ENCODE peak calls at places on chromosomes 1 and 21, in six cellular contexts. One of them, this sample, is unnamed. For H3K36me3, the result is how much of the 10 kb centered on the place peaks cover.

GRCh38 chr21:36881223-36881622 is 85.2 kb downstream of the HLCS start:
- DNase-seq in CD4-positive, alpha-beta memory T cell: no peak
- DNase-seq in GM23338: no peak
- DNase-seq in uterus: no peak
- DNase-seq in tibial nerve: no peak
- DNase-seq in cardiac muscle cell: no peak
- DNase-seq in this sample: no peak

GRCh38 chr1:235045034-235045690 is 83.5 kb downstream of the TOMM20 start:
- DNase-seq in CD4-positive, alpha-beta memory T cell: no peak
- DNase-seq in cardiac muscle cell: no peak
- DNase-seq in GM23338: no peak
- DNase-seq in uterus: no peak
- DNase-seq in tibial nerve: no peak
- DNase-seq in this sample: no peak

GRCh38 chr1:8047112-8047511 is 21.0 kb upstream of the ERRFI1 start:
- DNase-seq in GM23338: no peak
- DNase-seq in tibial nerve: no peak
- DNase-seq in cardiac muscle cell: no peak
- DNase-seq in CD4-positive, alpha-beta memory T cell: no peak
- DNase-seq in uterus: no peak
- DNase-seq in this sample: no peak

GRCh38 chr21:18294100-18294499 is 49.5 kb downstream of the CHODL start:
- DNase-seq in uterus: no peak
- DNase-seq in CD4-positive, alpha-beta memory T cell: no peak
- DNase-seq in cardiac muscle cell: no peak
- DNase-seq in tibial nerve: no peak
- DNase-seq in GM23338: no peak
- DNase-seq in this sample: no peak

GRCh38 chr1:70966018-70966638 is 81.5 kb downstream of the PTGER3 start:
- DNase-seq in cardiac muscle cell: no peak
- DNase-seq in CD4-positive, alpha-beta memory T cell: no peak
- DNase-seq in uterus: no peak
- DNase-seq in tibial nerve: no peak
- DNase-seq in GM23338: peak
- DNase-seq in this sample: no peak

GRCh38 chr1:175208773-175209492 is 16.4 kb upstream of the KIAA0040 start:
- DNase-seq in CD4-positive, alpha-beta memory T cell: peak
- DNase-seq in tibial nerve: no peak
- DNase-seq in cardiac muscle cell: no peak
- DNase-seq in GM23338: no peak
- DNase-seq in uterus: no peak
- DNase-seq in this sample: peak

GRCh38 chr1:241636291-241636690 is 3.9 kb downstream of the CHML start:
- DNase-seq in tibial nerve: no peak
- DNase-seq in CD4-positive, alpha-beta memory T cell: no peak
- DNase-seq in cardiac muscle cell: no peak
- DNase-seq in GM23338: no peak
- DNase-seq in uterus: no peak
- DNase-seq in this sample: no peak

GRCh38 chr1:169043823-169044222 is 62.7 kb upstream of the ATP1B1 start:
- DNase-seq in tibial nerve: no peak
- DNase-seq in GM23338: no peak
- DNase-seq in cardiac muscle cell: no peak
- DNase-seq in CD4-positive, alpha-beta memory T cell: peak
- DNase-seq in uterus: no peak
- DNase-seq in this sample: no peak

GRCh38 chr1:23533288-23534130 is 2.5 kb upstream of the E2F2 start:
- DNase-seq in uterus: no peak
- DNase-seq in cardiac muscle cell: no peak
- DNase-seq in tibial nerve: no peak
- DNase-seq in GM23338: no peak
- DNase-seq in CD4-positive, alpha-beta memory T cell: no peak
- DNase-seq in this sample: no peak

GRCh38 chr1:170267317-170267716 is 121.6 kb downstream of the NTMT2 start:
- DNase-seq in GM23338: peak
- DNase-seq in cardiac muscle cell: peak
- DNase-seq in uterus: no peak
- DNase-seq in tibial nerve: no peak
- DNase-seq in CD4-positive, alpha-beta memory T cell: no peak
- DNase-seq in this sample: no peak

GRCh38 chr1:108615544-108615943 is 45.3 kb downstream of the HENMT1 start:
- DNase-seq in GM23338: no peak
- DNase-seq in CD4-positive, alpha-beta memory T cell: no peak
- DNase-seq in cardiac muscle cell: no peak
- DNase-seq in tibial nerve: no peak
- DNase-seq in uterus: no peak
- DNase-seq in this sample: no peak

GRCh38 chr1:43288785-43289466 is 3.5 kb upstream of the C1orf210 start:
- DNase-seq in tibial nerve: no peak
- DNase-seq in uterus: no peak
- DNase-seq in GM23338: no peak
- DNase-seq in CD4-positive, alpha-beta memory T cell: no peak
- DNase-seq in cardiac muscle cell: no peak
- DNase-seq in this sample: no peak

GRCh38 chr1:7938070-7938469 is 2.6 kb downstream of the TNFRSF9 start:
- DNase-seq in cardiac muscle cell: no peak
- DNase-seq in uterus: no peak
- DNase-seq in tibial nerve: no peak
- DNase-seq in GM23338: no peak
- DNase-seq in CD4-positive, alpha-beta memory T cell: no peak
- DNase-seq in this sample: no peak

GRCh38 chr1:34235594-34235993 is 58.9 kb downstream of the C1orf94 start:
- DNase-seq in uterus: no peak
- DNase-seq in CD4-positive, alpha-beta memory T cell: no peak
- DNase-seq in GM23338: no peak
- DNase-seq in tibial nerve: no peak
- DNase-seq in cardiac muscle cell: no peak
- DNase-seq in this sample: no peak

GRCh38 chr21:17371470-17371869 is 141.4 kb upstream of the CXADR start:
- DNase-seq in uterus: no peak
- DNase-seq in CD4-positive, alpha-beta memory T cell: no peak
- DNase-seq in tibial nerve: no peak
- DNase-seq in GM23338: peak
- DNase-seq in cardiac muscle cell: no peak
- DNase-seq in this sample: no peak

GRCh38 chr1:2940178-2940577 is 81.1 kb upstream of the ACTRT2 start:
- DNase-seq in tibial nerve: no peak
- DNase-seq in CD4-positive, alpha-beta memory T cell: no peak
- DNase-seq in uterus: no peak
- DNase-seq in cardiac muscle cell: no peak
- DNase-seq in GM23338: no peak
- DNase-seq in this sample: no peak

GRCh38 chr1:3483801-3484444 is 29.5 kb downstream of the ARHGEF16 start:
- DNase-seq in CD4-positive, alpha-beta memory T cell: peak
- DNase-seq in uterus: no peak
- DNase-seq in cardiac muscle cell: peak
- DNase-seq in GM23338: peak
- DNase-seq in tibial nerve: peak
- DNase-seq in this sample: no peak

GRCh38 chr1:49048188-49048587 is 271.5 kb upstream of the BEND5 start:
- DNase-seq in cardiac muscle cell: no peak
- DNase-seq in CD4-positive, alpha-beta memory T cell: no peak
- DNase-seq in tibial nerve: no peak
- DNase-seq in GM23338: no peak
- DNase-seq in uterus: no peak
- DNase-seq in this sample: no peak

DNA sequence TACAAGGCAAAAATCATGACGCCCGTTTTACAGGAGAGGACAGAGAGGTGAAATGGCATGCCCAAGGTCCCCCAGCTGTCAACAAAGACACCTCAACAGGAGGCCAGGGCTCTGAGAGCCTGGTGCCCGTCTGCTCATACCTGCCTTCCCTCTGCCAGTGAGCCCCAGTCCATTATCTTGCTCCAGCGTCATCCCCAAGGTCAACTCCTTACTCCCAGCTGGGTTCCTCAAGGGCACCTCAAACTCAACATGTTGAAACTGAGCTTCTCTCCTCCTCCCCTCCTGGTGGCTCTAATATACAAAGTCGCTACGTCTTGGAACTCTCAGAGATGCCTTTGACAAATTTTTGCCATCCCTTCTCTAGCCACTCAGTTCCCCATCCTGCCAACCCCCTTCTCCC is 3.2 kb downstream of the PBXIP1 start:
- DNase-seq in cardiac muscle cell: no peak
- DNase-seq in uterus: no peak
- DNase-seq in tibial nerve: no peak
- DNase-seq in CD4-positive, alpha-beta memory T cell: no peak
- DNase-seq in GM23338: no peak
- DNase-seq in this sample: no peak
- H3K4me3 ChIP-seq in cardiac muscle cell: no peak
- H3K4me3 ChIP-seq in uterus: no peak
- H3K4me3 ChIP-seq in tibial nerve: no peak
- H3K4me3 ChIP-seq in CD4-positive, alpha-beta memory T cell: peak
- H3K4me3 ChIP-seq in GM23338: no peak
- H3K4me3 ChIP-seq in this sample: peak

GRCh38 chr1:240134113-240134512 is 42.4 kb downstream of the FMN2 start:
- DNase-seq in cardiac muscle cell: no peak
- DNase-seq in CD4-positive, alpha-beta memory T cell: no peak
- DNase-seq in GM23338: no peak
- DNase-seq in uterus: no peak
- DNase-seq in tibial nerve: no peak
- DNase-seq in this sample: no peak

GRCh38 chr1:240122639-240123604 is 31.2 kb downstream of the FMN2 start:
- DNase-seq in uterus: no peak
- DNase-seq in GM23338: peak
- DNase-seq in CD4-positive, alpha-beta memory T cell: no peak
- DNase-seq in cardiac muscle cell: peak
- DNase-seq in tibial nerve: no peak
- DNase-seq in this sample: no peak

GRCh38 chr1:240126821-240127220 is 35.1 kb downstream of the FMN2 start:
- DNase-seq in GM23338: no peak
- DNase-seq in CD4-positive, alpha-beta memory T cell: no peak
- DNase-seq in uterus: no peak
- DNase-seq in tibial nerve: no peak
- DNase-seq in cardiac muscle cell: no peak
- DNase-seq in this sample: no peak

DNA sequence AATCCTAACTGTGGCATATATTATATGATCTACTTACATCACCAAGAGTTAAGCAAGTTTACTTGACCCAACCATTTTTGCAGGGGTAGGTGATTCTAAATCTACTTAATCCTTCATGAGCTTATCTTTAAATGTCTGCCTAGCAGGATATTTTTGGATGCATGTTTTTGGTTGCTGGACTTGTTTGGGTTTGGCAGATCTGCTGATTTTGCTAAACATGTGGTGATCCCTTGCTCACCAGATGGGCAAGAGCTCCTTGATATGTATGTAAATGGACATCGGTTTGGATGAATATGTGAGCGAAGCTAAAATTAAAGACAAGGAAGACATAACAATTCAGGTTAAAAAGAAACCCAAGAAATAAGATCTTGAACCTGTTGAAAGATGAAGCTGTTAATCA is 36.7 kb downstream of the FMN2 start:
- DNase-seq in GM23338: no peak
- DNase-seq in cardiac muscle cell: no peak
- DNase-seq in CD4-positive, alpha-beta memory T cell: no peak
- DNase-seq in tibial nerve: no peak
- DNase-seq in uterus: no peak
- DNase-seq in this sample: no peak
- H3K36me3 ChIP-seq in GM23338: under half
- H3K36me3 ChIP-seq in cardiac muscle cell: under half
- H3K36me3 ChIP-seq in CD4-positive, alpha-beta memory T cell: under half
- H3K36me3 ChIP-seq in tibial nerve: under half
- H3K36me3 ChIP-seq in uterus: under half
- H3K36me3 ChIP-seq in this sample: under half

GRCh38 chr1:161175771-161176453 is 1.4 kb downstream of the B4GALT3 start:
- DNase-seq in tibial nerve: no peak
- DNase-seq in CD4-positive, alpha-beta memory T cell: no peak
- DNase-seq in uterus: no peak
- DNase-seq in cardiac muscle cell: no peak
- DNase-seq in GM23338: no peak
- DNase-seq in this sample: no peak

GRCh38 chr1:161173711-161174110 is 3.6 kb downstream of the B4GALT3 start:
- DNase-seq in cardiac muscle cell: no peak
- DNase-seq in tibial nerve: no peak
- DNase-seq in CD4-positive, alpha-beta memory T cell: no peak
- DNase-seq in uterus: no peak
- DNase-seq in GM23338: no peak
- DNase-seq in this sample: no peak

GRCh38 chr1:161176468-161177111 is 717 bp downstream of the B4GALT3 start:
- DNase-seq in cardiac muscle cell: no peak
- DNase-seq in tibial nerve: no peak
- DNase-seq in GM23338: no peak
- DNase-seq in uterus: no peak
- DNase-seq in CD4-positive, alpha-beta memory T cell: no peak
- DNase-seq in this sample: no peak

GRCh38 chr1:161172776-161173376 is 4.4 kb downstream of the B4GALT3 start:
- DNase-seq in GM23338: no peak
- DNase-seq in tibial nerve: peak
- DNase-seq in CD4-positive, alpha-beta memory T cell: no peak
- DNase-seq in cardiac muscle cell: no peak
- DNase-seq in uterus: peak
- DNase-seq in this sample: no peak

GRCh38 chr1:161174911-161175310 is 2.4 kb downstream of the B4GALT3 start:
- DNase-seq in uterus: no peak
- DNase-seq in GM23338: no peak
- DNase-seq in CD4-positive, alpha-beta memory T cell: no peak
- DNase-seq in tibial nerve: no peak
- DNase-seq in cardiac muscle cell: no peak
- DNase-seq in this sample: no peak
- H3K27ac ChIP-seq in uterus: no peak
- H3K27ac ChIP-seq in GM23338: no peak
- H3K27ac ChIP-seq in CD4-positive, alpha-beta memory T cell: no peak
- H3K27ac ChIP-seq in tibial nerve: no peak
- H3K27ac ChIP-seq in cardiac muscle cell: no peak
- H3K27ac ChIP-seq in this sample: no peak

GRCh38 chr1:228443395-228443794 is 26.7 kb upstream of the TRIM17 start:
- DNase-seq in uterus: no peak
- DNase-seq in tibial nerve: no peak
- DNase-seq in CD4-positive, alpha-beta memory T cell: no peak
- DNase-seq in cardiac muscle cell: no peak
- DNase-seq in GM23338: no peak
- DNase-seq in this sample: no peak

GRCh38 chr1:228445867-228446584 is 29.4 kb upstream of the TRIM17 start:
- DNase-seq in tibial nerve: peak
- DNase-seq in GM23338: peak
- DNase-seq in uterus: no peak
- DNase-seq in CD4-positive, alpha-beta memory T cell: peak
- DNase-seq in cardiac muscle cell: peak
- DNase-seq in this sample: peak

GRCh38 chr1:228448372-228448771 is 31.7 kb upstream of the TRIM17 start:
- DNase-seq in GM23338: no peak
- DNase-seq in CD4-positive, alpha-beta memory T cell: no peak
- DNase-seq in cardiac muscle cell: no peak
- DNase-seq in uterus: no peak
- DNase-seq in tibial nerve: no peak
- DNase-seq in this sample: no peak

GRCh38 chr1:228446849-228447248 is 30.2 kb upstream of the TRIM17 start:
- DNase-seq in tibial nerve: no peak
- DNase-seq in GM23338: peak
- DNase-seq in CD4-positive, alpha-beta memory T cell: no peak
- DNase-seq in cardiac muscle cell: no peak
- DNase-seq in uterus: no peak
- DNase-seq in this sample: no peak

DNA sequence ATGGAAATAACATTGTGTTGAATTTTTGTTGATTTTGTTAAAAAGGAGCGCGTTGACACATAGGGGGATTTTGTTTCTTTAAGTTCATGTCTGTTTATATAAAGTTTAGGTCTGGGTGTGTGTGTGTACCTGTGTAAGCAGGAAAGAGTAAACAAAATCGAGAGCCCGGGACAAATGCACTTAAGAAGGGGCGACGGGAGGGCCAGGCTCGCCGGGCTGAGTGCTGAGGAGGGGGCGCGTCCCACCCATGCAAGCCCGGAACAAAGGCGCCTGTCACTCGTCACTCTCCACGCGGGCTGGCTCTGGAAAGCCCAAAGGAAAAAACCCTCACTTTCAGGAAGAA is 28.8 kb upstream of the TRIM17 start:
- DNase-seq in GM23338: no peak
- DNase-seq in uterus: no peak
- DNase-seq in tibial nerve: no peak
- DNase-seq in cardiac muscle cell: no peak
- DNase-seq in CD4-positive, alpha-beta memory T cell: no peak
- DNase-seq in this sample: no peak
- H3K4me3 ChIP-seq in GM23338: peak
- H3K4me3 ChIP-seq in uterus: no peak
- H3K4me3 ChIP-seq in tibial nerve: peak
- H3K4me3 ChIP-seq in cardiac muscle cell: peak
- H3K4me3 ChIP-seq in CD4-positive, alpha-beta memory T cell: peak
- H3K4me3 ChIP-seq in this sample: peak

This sample was measured in CD8-positive, alpha-beta memory T cell.